ENCODE peak calls at places on chromosomes 3 and 15, in ten cellular contexts. One of them, this sample, is unnamed.
A peak's percentile ranks its signal among the peaks of the same experiment; 100 is the strongest.

GRCh38 chr3:181719298-181719859 is 7.7 kb downstream of the SOX2 start:
- DNase-seq in GM23338: no peak
- DNase-seq in upper lobe of right lung: no peak
- DNase-seq in AG04450: no peak
- DNase-seq in colonic mucosa: no peak
- DNase-seq in kidney: no peak
- DNase-seq in cardiac muscle cell: no peak
- DNase-seq in mesendoderm: no peak
- DNase-seq in transverse colon: no peak
- DNase-seq in neural progenitor cell: no peak
- DNase-seq in this sample: no peak

GRCh38 chr3:33886015-33886414 is 87.6 kb downstream of the PDCD6IP start:
- DNase-seq in neural progenitor cell: no peak
- DNase-seq in mesendoderm: no peak
- DNase-seq in cardiac muscle cell: no peak
- DNase-seq in transverse colon: no peak
- DNase-seq in upper lobe of right lung: no peak
- DNase-seq in kidney: no peak
- DNase-seq in GM23338: no peak
- DNase-seq in AG04450: no peak
- DNase-seq in colonic mucosa: no peak
- DNase-seq in this sample: no peak

GRCh38 chr3:10758304-10759037 is 57.6 kb upstream of the SLC6A11 start:
- DNase-seq in neural progenitor cell: peak; percentile 83
- DNase-seq in colonic mucosa: peak; percentile 25
- DNase-seq in mesendoderm: peak; percentile 75
- DNase-seq in kidney: no peak
- DNase-seq in cardiac muscle cell: peak; percentile 79
- DNase-seq in upper lobe of right lung: no peak
- DNase-seq in transverse colon: peak; percentile 29
- DNase-seq in GM23338: peak; percentile 82
- DNase-seq in AG04450: peak; percentile 36
- DNase-seq in this sample: peak; percentile 78

GRCh38 chr3:156035158-156035557 is 85.2 kb upstream of the KCNAB1 start:
- DNase-seq in upper lobe of right lung: no peak
- DNase-seq in transverse colon: no peak
- DNase-seq in neural progenitor cell: no peak
- DNase-seq in mesendoderm: no peak
- DNase-seq in GM23338: no peak
- DNase-seq in AG04450: no peak
- DNase-seq in kidney: no peak
- DNase-seq in colonic mucosa: no peak
- DNase-seq in cardiac muscle cell: no peak
- DNase-seq in this sample: no peak

GRCh38 chr3:13886593-13887129 is 6.8 kb upstream of the WNT7A start:
- DNase-seq in colonic mucosa: no peak
- DNase-seq in neural progenitor cell: no peak
- DNase-seq in AG04450: no peak
- DNase-seq in cardiac muscle cell: no peak
- DNase-seq in GM23338: no peak
- DNase-seq in mesendoderm: no peak
- DNase-seq in transverse colon: no peak
- DNase-seq in kidney: no peak
- DNase-seq in upper lobe of right lung: peak; percentile 41
- DNase-seq in this sample: no peak

GRCh38 chr15:42721016-42721415 is 15.9 kb downstream of the CDAN1 start:
- DNase-seq in GM23338: no peak
- DNase-seq in colonic mucosa: no peak
- DNase-seq in neural progenitor cell: no peak
- DNase-seq in AG04450: no peak
- DNase-seq in transverse colon: no peak
- DNase-seq in kidney: no peak
- DNase-seq in cardiac muscle cell: no peak
- DNase-seq in mesendoderm: no peak
- DNase-seq in upper lobe of right lung: no peak
- DNase-seq in this sample: no peak

GRCh38 chr15:101288905-101289513 is 6.0 kb downstream of the SNRPA1 start:
- DNase-seq in GM23338: peak; percentile 81
- DNase-seq in transverse colon: no peak
- DNase-seq in neural progenitor cell: peak; percentile 74
- DNase-seq in upper lobe of right lung: no peak
- DNase-seq in kidney: no peak
- DNase-seq in cardiac muscle cell: peak; percentile 70
- DNase-seq in AG04450: no peak
- DNase-seq in mesendoderm: peak; percentile 64
- DNase-seq in colonic mucosa: no peak
- DNase-seq in this sample: no peak

GRCh38 chr15:101047301-101047781 is 128.2 kb downstream of the LRRK1 start:
- DNase-seq in neural progenitor cell: peak; percentile 53
- DNase-seq in kidney: peak; percentile 92
- DNase-seq in AG04450: no peak
- DNase-seq in upper lobe of right lung: peak; percentile 48
- DNase-seq in mesendoderm: no peak
- DNase-seq in GM23338: peak; percentile 55
- DNase-seq in colonic mucosa: peak; percentile 12
- DNase-seq in cardiac muscle cell: no peak
- DNase-seq in transverse colon: peak; percentile 7
- DNase-seq in this sample: no peak

GRCh38 chr3:196149922-196150321 is 61.3 kb downstream of the ZDHHC19 start:
- DNase-seq in transverse colon: no peak
- DNase-seq in cardiac muscle cell: no peak
- DNase-seq in AG04450: no peak
- DNase-seq in neural progenitor cell: no peak
- DNase-seq in upper lobe of right lung: no peak
- DNase-seq in GM23338: no peak
- DNase-seq in kidney: no peak
- DNase-seq in colonic mucosa: no peak
- DNase-seq in mesendoderm: no peak
- DNase-seq in this sample: no peak

GRCh38 chr3:43869491-43869890 is 178.8 kb downstream of the ABHD5 start:
- DNase-seq in kidney: no peak
- DNase-seq in cardiac muscle cell: no peak
- DNase-seq in GM23338: no peak
- DNase-seq in AG04450: no peak
- DNase-seq in colonic mucosa: no peak
- DNase-seq in neural progenitor cell: no peak
- DNase-seq in mesendoderm: no peak
- DNase-seq in transverse colon: no peak
- DNase-seq in upper lobe of right lung: no peak
- DNase-seq in this sample: no peak

GRCh38 chr3:1792466-1792865 is 306.2 kb upstream of the CNTN4 start:
- DNase-seq in kidney: no peak
- DNase-seq in colonic mucosa: no peak
- DNase-seq in cardiac muscle cell: no peak
- DNase-seq in mesendoderm: no peak
- DNase-seq in neural progenitor cell: no peak
- DNase-seq in upper lobe of right lung: no peak
- DNase-seq in transverse colon: no peak
- DNase-seq in AG04450: no peak
- DNase-seq in GM23338: no peak
- DNase-seq in this sample: no peak

GRCh38 chr15:48385431-48385830 is 54.2 kb downstream of the DUT start:
- DNase-seq in neural progenitor cell: no peak
- DNase-seq in mesendoderm: no peak
- DNase-seq in kidney: no peak
- DNase-seq in colonic mucosa: no peak
- DNase-seq in AG04450: peak; percentile 86
- DNase-seq in transverse colon: no peak
- DNase-seq in GM23338: no peak
- DNase-seq in cardiac muscle cell: no peak
- DNase-seq in upper lobe of right lung: no peak
- DNase-seq in this sample: no peak

GRCh38 chr15:38130739-38131498 is 121.7 kb upstream of the SPRED1 start:
- DNase-seq in kidney: peak; percentile 93
- DNase-seq in neural progenitor cell: peak; percentile 61
- DNase-seq in colonic mucosa: peak; percentile 69
- DNase-seq in transverse colon: peak; percentile 74
- DNase-seq in cardiac muscle cell: no peak
- DNase-seq in AG04450: peak; percentile 93
- DNase-seq in GM23338: peak; percentile 28
- DNase-seq in mesendoderm: peak; percentile 47
- DNase-seq in upper lobe of right lung: peak; percentile 82
- DNase-seq in this sample: peak; percentile 14

GRCh38 chr3:99645277-99646106 is 7.1 kb downstream of the COL8A1 start:
- DNase-seq in mesendoderm: peak; percentile 68
- DNase-seq in cardiac muscle cell: peak; percentile 30
- DNase-seq in upper lobe of right lung: no peak
- DNase-seq in colonic mucosa: peak; percentile 21
- DNase-seq in AG04450: no peak
- DNase-seq in kidney: no peak
- DNase-seq in GM23338: peak; percentile 74
- DNase-seq in transverse colon: no peak
- DNase-seq in neural progenitor cell: peak; percentile 59
- DNase-seq in this sample: no peak

GRCh38 chr15:68187559-68187958 is 17.6 kb downstream of the CALML4 start:
- DNase-seq in cardiac muscle cell: no peak
- DNase-seq in kidney: peak; percentile 43
- DNase-seq in AG04450: peak; percentile 61
- DNase-seq in GM23338: no peak
- DNase-seq in neural progenitor cell: no peak
- DNase-seq in upper lobe of right lung: no peak
- DNase-seq in mesendoderm: no peak
- DNase-seq in colonic mucosa: peak; percentile 79
- DNase-seq in transverse colon: peak; percentile 72
- DNase-seq in this sample: peak; percentile 49
- H3K27ac ChIP-seq in cardiac muscle cell: no peak overlapping the region
- H3K27ac ChIP-seq in kidney: no peak overlapping the region
- H3K27ac ChIP-seq in AG04450: peak overlapping the region; percentile 73
- H3K27ac ChIP-seq in GM23338: no peak overlapping the region
- H3K27ac ChIP-seq in neural progenitor cell: no peak overlapping the region
- H3K27ac ChIP-seq in upper lobe of right lung: no peak overlapping the region
- H3K27ac ChIP-seq in mesendoderm: no peak overlapping the region
- H3K27ac ChIP-seq in colonic mucosa: no peak overlapping the region
- H3K27ac ChIP-seq in transverse colon: peak overlapping the region; percentile 86
- H3K27ac ChIP-seq in this sample: peak overlapping the region; percentile 68

GRCh38 chr3:148882288-148882687 is 17.2 kb downstream of the CPA3 start:
- DNase-seq in upper lobe of right lung: no peak
- DNase-seq in GM23338: peak; percentile 12
- DNase-seq in kidney: no peak
- DNase-seq in colonic mucosa: no peak
- DNase-seq in cardiac muscle cell: no peak
- DNase-seq in AG04450: no peak
- DNase-seq in transverse colon: no peak
- DNase-seq in mesendoderm: no peak
- DNase-seq in neural progenitor cell: no peak
- DNase-seq in this sample: no peak

GRCh38 chr3:148880681-148881080 is 15.6 kb downstream of the CPA3 start:
- DNase-seq in kidney: no peak
- DNase-seq in neural progenitor cell: peak; percentile 36
- DNase-seq in AG04450: no peak
- DNase-seq in cardiac muscle cell: peak; percentile 33
- DNase-seq in transverse colon: no peak
- DNase-seq in colonic mucosa: no peak
- DNase-seq in mesendoderm: peak; percentile 75
- DNase-seq in GM23338: peak; percentile 72
- DNase-seq in upper lobe of right lung: no peak
- DNase-seq in this sample: no peak

GRCh38 chr3:148881286-148881685 is 16.2 kb downstream of the CPA3 start:
- DNase-seq in AG04450: no peak
- DNase-seq in kidney: no peak
- DNase-seq in upper lobe of right lung: no peak
- DNase-seq in GM23338: no peak
- DNase-seq in neural progenitor cell: no peak
- DNase-seq in transverse colon: no peak
- DNase-seq in mesendoderm: no peak
- DNase-seq in colonic mucosa: no peak
- DNase-seq in cardiac muscle cell: no peak
- DNase-seq in this sample: no peak

GRCh38 chr3:148883163-148883562 is 18.1 kb downstream of the CPA3 start:
- DNase-seq in AG04450: no peak
- DNase-seq in upper lobe of right lung: no peak
- DNase-seq in transverse colon: no peak
- DNase-seq in mesendoderm: no peak
- DNase-seq in neural progenitor cell: no peak
- DNase-seq in kidney: no peak
- DNase-seq in colonic mucosa: no peak
- DNase-seq in cardiac muscle cell: no peak
- DNase-seq in GM23338: no peak
- DNase-seq in this sample: no peak

GRCh38 chr3:148884261-148884660 is 19.2 kb downstream of the CPA3 start:
- DNase-seq in cardiac muscle cell: no peak
- DNase-seq in neural progenitor cell: no peak
- DNase-seq in transverse colon: no peak
- DNase-seq in AG04450: no peak
- DNase-seq in colonic mucosa: no peak
- DNase-seq in GM23338: no peak
- DNase-seq in kidney: no peak
- DNase-seq in upper lobe of right lung: no peak
- DNase-seq in mesendoderm: no peak
- DNase-seq in this sample: no peak
- H3K27ac ChIP-seq in cardiac muscle cell: no peak overlapping the region
- H3K27ac ChIP-seq in neural progenitor cell: no peak overlapping the region
- H3K27ac ChIP-seq in transverse colon: no peak overlapping the region
- H3K27ac ChIP-seq in AG04450: no peak overlapping the region
- H3K27ac ChIP-seq in colonic mucosa: no peak overlapping the region
- H3K27ac ChIP-seq in GM23338: no peak overlapping the region
- H3K27ac ChIP-seq in kidney: no peak overlapping the region
- H3K27ac ChIP-seq in upper lobe of right lung: no peak overlapping the region
- H3K27ac ChIP-seq in mesendoderm: no peak overlapping the region
- H3K27ac ChIP-seq in this sample: no peak overlapping the region

DNA sequence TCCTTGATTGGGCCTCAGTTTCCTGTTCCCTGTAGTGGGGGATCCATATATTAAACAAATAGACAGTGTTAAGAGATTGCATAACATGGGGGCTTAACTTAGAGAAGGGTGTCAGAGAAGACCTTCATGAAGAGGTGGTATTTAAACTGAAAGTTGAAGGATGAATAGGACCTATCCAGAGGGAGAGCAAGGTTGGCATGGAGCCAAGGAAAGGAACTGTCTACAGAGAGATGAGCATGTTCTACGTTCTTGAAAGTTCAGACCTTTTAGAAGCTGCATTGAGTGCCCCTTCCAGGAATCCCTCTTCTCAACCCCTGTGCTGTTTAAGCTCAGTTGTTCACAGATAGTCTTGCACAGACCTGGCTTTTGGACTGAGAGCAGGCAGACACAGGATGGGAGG is 2.4 kb downstream of the HTD2 start:
- DNase-seq in AG04450: no peak
- DNase-seq in mesendoderm: no peak
- DNase-seq in neural progenitor cell: no peak
- DNase-seq in kidney: no peak
- DNase-seq in transverse colon: no peak
- DNase-seq in cardiac muscle cell: no peak
- DNase-seq in upper lobe of right lung: no peak
- DNase-seq in GM23338: no peak
- DNase-seq in colonic mucosa: no peak
- DNase-seq in this sample: no peak
- H3K27ac ChIP-seq in AG04450: no peak overlapping the region
- H3K27ac ChIP-seq in mesendoderm: no peak overlapping the region
- H3K27ac ChIP-seq in neural progenitor cell: no peak overlapping the region
- H3K27ac ChIP-seq in kidney: no peak overlapping the region
- H3K27ac ChIP-seq in transverse colon: peak overlapping the region; percentile 95
- H3K27ac ChIP-seq in cardiac muscle cell: no peak overlapping the region
- H3K27ac ChIP-seq in upper lobe of right lung: no peak overlapping the region
- H3K27ac ChIP-seq in GM23338: peak overlapping the region; percentile 2
- H3K27ac ChIP-seq in colonic mucosa: no peak overlapping the region
- H3K27ac ChIP-seq in this sample: no peak overlapping the region

DNA sequence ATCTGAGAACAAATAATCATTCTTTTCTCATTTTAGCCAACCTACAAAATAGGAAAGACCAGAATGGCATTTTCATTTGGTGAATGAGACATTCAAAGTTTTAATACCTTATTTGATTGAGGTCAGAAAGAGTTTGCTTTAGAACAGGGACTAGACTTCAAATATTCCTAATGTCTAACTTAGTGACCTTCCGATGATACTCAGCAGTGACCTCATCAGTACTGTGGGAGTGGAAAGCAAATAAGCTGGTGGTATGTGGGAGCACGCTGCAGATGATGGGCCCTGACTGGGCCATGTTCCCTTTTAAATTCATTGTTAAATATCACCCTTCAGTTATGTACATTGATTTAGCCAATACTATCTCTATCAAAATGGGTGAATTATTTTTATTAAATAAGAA is 223.3 kb downstream of the P3H2 start:
- DNase-seq in GM23338: no peak
- DNase-seq in AG04450: no peak
- DNase-seq in neural progenitor cell: no peak
- DNase-seq in transverse colon: no peak
- DNase-seq in cardiac muscle cell: no peak
- DNase-seq in kidney: no peak
- DNase-seq in colonic mucosa: no peak
- DNase-seq in upper lobe of right lung: no peak
- DNase-seq in mesendoderm: no peak
- DNase-seq in this sample: no peak
- H3K27ac ChIP-seq in GM23338: no peak overlapping the region
- H3K27ac ChIP-seq in AG04450: no peak overlapping the region
- H3K27ac ChIP-seq in neural progenitor cell: no peak overlapping the region
- H3K27ac ChIP-seq in transverse colon: no peak overlapping the region
- H3K27ac ChIP-seq in cardiac muscle cell: no peak overlapping the region
- H3K27ac ChIP-seq in kidney: no peak overlapping the region
- H3K27ac ChIP-seq in colonic mucosa: no peak overlapping the region
- H3K27ac ChIP-seq in upper lobe of right lung: no peak overlapping the region
- H3K27ac ChIP-seq in mesendoderm: no peak overlapping the region
- H3K27ac ChIP-seq in this sample: no peak overlapping the region

This sample was measured in caudate nucleus.